ENCODE peak calls at places on chromosomes 7 and 10, in six cellular contexts. P, D, B, J, I and M are unnamed samples.

GRCh38 chr10:114684085-114684821 is 26.2 kb upstream of the ABLIM1 start:
- DNase-seq in P (peak; percentile 80), D (no peak), B (no peak), J (peak; percentile 27), I (peak; percentile 85), M (peak; percentile 67)

GRCh38 chr10:6520138-6520537 is 59.9 kb downstream of the PRKCQ start:
- DNase-seq in P (no peak), D (no peak), B (no peak), J (no peak), I (no peak), M (no peak)

GRCh38 chr10:49053053-49053997 is 62.0 kb downstream of the VSTM4 start:
- DNase-seq in P (no peak), D (peak; percentile 69), B (no peak), J (no peak), I (no peak), M (peak; percentile 62)

GRCh38 chr7:51019891-51020855 is 237.5 kb upstream of the GRB10 start:
- DNase-seq in P (no peak), D (no peak), B (no peak), J (no peak), I (no peak), M (peak; percentile 5)

GRCh38 chr10:86711957-86712708 is 43.8 kb downstream of the LDB3 start:
- DNase-seq in P (no peak), D (no peak), B (no peak), J (peak; percentile 57), I (peak; percentile 69), M (no peak)

GRCh38 chr10:25493122-25493893 is 318.5 kb downstream of the GPR158 start:
- DNase-seq in P (peak; percentile 72), D (peak; percentile 33), B (peak; percentile 89), J (no peak), I (no peak), M (no peak)

GRCh38 chr7:44661233-44661632 is 54.8 kb downstream of the OGDH start:
- DNase-seq in P (no peak), D (no peak), B (no peak), J (no peak), I (no peak), M (no peak)

GRCh38 chr7:147779949-147780348 is 810.6 kb upstream of the C7orf33 start:
- DNase-seq in P (no peak), D (no peak), B (no peak), J (no peak), I (no peak), M (no peak)

GRCh38 chr7:2010101-2010500 is 222.6 kb downstream of the MAD1L1 start:
- DNase-seq in P (no peak), D (no peak), B (no peak), J (no peak), I (no peak), M (no peak)

GRCh38 chr10:129900825-129901224 is 63.2 kb downstream of the EBF3 start:
- DNase-seq in P (no peak), D (no peak), B (no peak), J (no peak), I (no peak), M (no peak)

GRCh38 chr10:95787447-95787846 is 31.5 kb downstream of the ENTPD1 start:
- DNase-seq in P (no peak), D (no peak), B (no peak), J (no peak), I (no peak), M (no peak)

GRCh38 chr10:95784279-95784913 is 28.4 kb downstream of the ENTPD1 start:
- DNase-seq in P (no peak), D (no peak), B (no peak), J (no peak), I (no peak), M (no peak)

GRCh38 chr10:95783741-95784140 is 27.8 kb downstream of the ENTPD1 start:
- DNase-seq in P (no peak), D (no peak), B (no peak), J (no peak), I (no peak), M (no peak)

GRCh38 chr10:95785942-95786669 is 30.1 kb downstream of the ENTPD1 start:
- DNase-seq in P (no peak), D (no peak), B (no peak), J (no peak), I (no peak), M (no peak)

DNA sequence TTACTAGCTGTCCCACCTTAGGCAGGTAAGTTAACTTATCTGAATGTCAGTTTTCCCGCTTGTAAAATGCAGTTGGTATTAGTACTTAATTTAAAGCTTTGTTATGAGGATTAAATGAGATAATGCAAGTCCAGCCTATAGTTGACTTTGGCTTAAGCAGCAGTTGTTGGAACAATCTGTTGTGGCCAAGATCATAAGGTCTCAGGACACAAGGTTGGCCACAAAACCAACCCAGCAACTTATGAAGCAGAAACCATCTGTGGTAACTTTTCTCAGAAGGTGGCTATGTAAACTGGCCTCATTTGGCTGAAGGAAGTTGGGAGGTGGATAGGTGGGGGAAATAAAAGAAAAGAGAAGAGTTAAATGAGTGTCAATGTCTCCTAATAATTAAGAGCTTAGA is 29.4 kb downstream of the ENTPD1 start:
- DNase-seq in P (no peak), D (no peak), B (no peak), J (no peak), I (no peak), M (no peak)
- TF ChIP-seq CTCF in P (no peak), D (no peak), B (no peak), J (no peak), I (no peak), M (no peak)

GRCh38 chr10:103822052-103822716 is 33.2 kb downstream of the SH3PXD2A start:
- DNase-seq in P (no peak), D (no peak), B (no peak), J (no peak), I (no peak), M (no peak)

GRCh38 chr10:103816431-103816830 is 38.9 kb downstream of the SH3PXD2A start:
- DNase-seq in P (no peak), D (no peak), B (peak; percentile 41), J (no peak), I (no peak), M (no peak)

GRCh38 chr10:103820101-103821062 is 35.0 kb downstream of the SH3PXD2A start:
- DNase-seq in P (no peak), D (no peak), B (no peak), J (peak; percentile 85), I (no peak), M (peak; percentile 85)

GRCh38 chr10:103818110-103818509 is 37.3 kb downstream of the SH3PXD2A start:
- DNase-seq in P (no peak), D (no peak), B (no peak), J (no peak), I (no peak), M (no peak)

GRCh38 chr10:103818765-103819374 is 36.5 kb downstream of the SH3PXD2A start:
- DNase-seq in P (no peak), D (no peak), B (no peak), J (no peak), I (no peak), M (no peak)
- H3K4me3 ChIP-seq in P (no peak overlapping the region), D (no peak overlapping the region), B (no peak overlapping the region), J (no peak overlapping the region), I (no peak overlapping the region), M (no peak overlapping the region)

GRCh38 chr10:122362031-122362592 is 12.4 kb upstream of the PLEKHA1 start:
- DNase-seq in P (no peak), D (no peak), B (no peak), J (no peak), I (no peak), M (no peak)
- H3K4me1 ChIP-seq in P (no peaks in the 10 kb centered on the region), D (no peaks in the 10 kb centered on the region), B (no peaks in the 10 kb centered on the region), J (no peaks in the 10 kb centered on the region), I (no peaks in the 10 kb centered on the region), M (no peaks in the 10 kb centered on the region)

DNA sequence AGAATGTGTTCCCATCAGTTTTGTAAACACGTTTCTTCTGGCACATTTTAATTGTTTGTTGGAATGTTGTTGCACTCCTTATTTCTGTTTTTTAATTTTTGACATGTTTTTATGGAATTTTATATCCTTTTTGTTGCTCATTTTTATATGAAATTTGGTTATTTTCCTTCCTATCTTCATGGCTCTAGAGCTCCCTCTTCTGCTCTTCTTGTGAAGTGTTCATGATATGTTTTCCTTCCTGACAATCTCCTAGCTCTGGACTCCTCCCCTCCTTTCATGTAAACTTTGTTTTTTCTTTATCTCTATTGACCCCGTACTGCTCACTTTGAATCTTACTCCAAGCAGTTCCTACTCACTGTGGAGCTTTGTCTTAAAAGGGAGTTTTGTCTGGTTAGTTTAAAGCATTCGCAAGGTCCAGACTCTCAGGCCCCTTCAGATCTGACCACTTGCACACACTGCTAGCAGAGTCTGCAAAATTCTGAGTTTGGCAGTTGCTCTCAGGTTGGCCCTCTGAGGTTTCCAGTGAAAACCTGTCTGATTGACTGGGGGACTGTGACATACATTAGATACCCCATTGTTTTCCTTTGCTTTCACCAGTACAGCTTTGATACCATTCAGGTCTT is 149.4 kb downstream of the XPNPEP1 start:
- DNase-seq in P (peak; percentile 57), D (no peak), B (no peak), J (no peak), I (no peak), M (no peak)
- TF ChIP-seq CTCF in P (peak; percentile 71), D (peak; percentile 58), B (peak; percentile 62), J (no peak), I (peak; percentile 16), M (peak; percentile 43)

GRCh38 chr10:21528452-21529235 is 3.2 kb upstream of the SKIDA1 start:
- DNase-seq in P (no peak), D (no peak), B (no peak), J (no peak), I (no peak), M (no peak)
- H3K4me3 ChIP-seq in P (peak overlapping the region; percentile 41), D (peak overlapping the region; percentile 71), B (peak overlapping the region; percentile 71), J (no peak overlapping the region), I (no peak overlapping the region), M (peak overlapping the region; percentile 65)

DNA sequence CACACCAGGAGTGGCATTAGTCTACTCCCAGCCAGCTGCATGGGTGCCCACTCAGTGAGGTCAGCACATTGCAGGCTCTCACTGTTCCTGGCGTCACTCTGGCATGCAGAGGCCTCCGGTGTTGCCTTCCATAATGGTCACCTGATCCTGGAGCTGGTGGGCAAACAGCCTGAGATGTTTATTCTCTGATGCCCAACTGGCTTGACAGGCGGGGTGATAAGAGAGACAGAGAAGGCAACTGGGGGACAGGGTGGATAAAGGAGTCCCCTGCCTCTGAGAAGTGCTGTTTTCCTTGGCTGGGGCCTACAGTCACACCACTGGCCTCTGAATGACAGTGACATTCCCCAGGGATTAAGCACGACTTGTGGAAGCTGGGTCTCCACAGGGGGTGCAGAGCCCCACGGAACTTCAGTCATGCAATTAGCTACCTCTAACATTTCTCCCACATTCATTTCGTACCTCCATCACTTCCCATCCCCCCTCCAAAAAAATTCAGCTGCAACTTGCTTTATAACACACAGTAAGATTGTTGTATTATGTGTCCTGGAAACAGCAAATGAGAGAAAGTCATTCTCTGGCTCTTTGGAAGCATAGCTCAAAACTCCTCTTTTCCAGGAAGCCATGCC is 7.1 kb upstream of the RBM20 start:
- DNase-seq in P (no peak), D (no peak), B (no peak), J (no peak), I (no peak), M (peak; percentile 40)
- H3K4me1 ChIP-seq in P (peaks cover 4% of the 10 kb centered on the region), D (no peaks in the 10 kb centered on the region), B (peaks cover 13% of the 10 kb centered on the region), J (no peaks in the 10 kb centered on the region), I (no peaks in the 10 kb centered on the region), M (peaks cover 6% of the 10 kb centered on the region)

GRCh38 chr10:100487529-100487928 is 24.7 kb downstream of the WNT8B start:
- DNase-seq in P (no peak), D (no peak), B (no peak), J (no peak), I (no peak), M (no peak)
- TF ChIP-seq CTCF in P (no peak), D (no peak), B (no peak), J (no peak), I (no peak), M (no peak)